ENCODE peak calls at places on chromosome 7, in eight cellular contexts. N is RCC 7860; Q is NCI-H1092; S is endothelial cell; G is stimulated activated CD4-positive, alpha-beta T cell treated with anti-CD3 and anti-CD28 coated beads, Interleukin-1b, Interleukin-23, amount 100 ng/mL, for 48 hours; U is GM19239; B is neural progenitor cell; D is chondrocyte. F is an unnamed sample.
A peak's percentile ranks its signal among the peaks of the same experiment; 100 is the strongest.

GRCh38 chr7:48528689-48529088 is 357.4 kb downstream of the ABCA13 start:
- DNase-seq in G (no peak), U (no peak), N (no peak), Q (no peak), D (no peak), B (no peak), S (no peak), F (no peak)

GRCh38 chr7:126803990-126804389 is 448.8 kb downstream of the GRM8 start:
- DNase-seq in U (no peak), D (no peak), Q (no peak), B (no peak), S (no peak), G (no peak), N (no peak), F (no peak)

GRCh38 chr7:134827889-134828288 is 48.5 kb downstream of the CALD1 start:
- DNase-seq in D (no peak), G (no peak), U (no peak), N (no peak), Q (no peak), S (no peak), B (no peak), F (no peak)

GRCh38 chr7:128410092-128410665 is 397 bp upstream of the IMPDH1 start:
- DNase-seq in D (no peak), U (no peak), G (peak; percentile 64), Q (no peak), N (peak; percentile 78), B (peak; percentile 81), S (peak; percentile 33), F (peak; percentile 78)

GRCh38 chr7:24197852-24198251 is 86.1 kb upstream of the NPY start:
- DNase-seq in N (peak; percentile 45), B (no peak), G (no peak), Q (no peak), D (no peak), S (no peak), U (no peak), F (peak; percentile 72)

GRCh38 chr7:2523941-2524807 is 4.6 kb downstream of the LFNG start:
- DNase-seq in D (no peak), G (no peak), S (peak; percentile 50), B (peak; percentile 98), U (no peak), N (peak; percentile 90), Q (peak; percentile 88), F (peak; percentile 88)

GRCh38 chr7:13988011-13988410 is 1.5 kb downstream of the ETV1 start:
- DNase-seq in N (no peak), B (peak; percentile 38), S (no peak), U (no peak), Q (no peak), D (no peak), G (no peak), F (no peak)

GRCh38 chr7:151927011-151927410 is 29.2 kb upstream of the GALNTL5 start:
- DNase-seq in D (no peak), Q (no peak), B (no peak), N (no peak), G (no peak), S (no peak), U (no peak), F (no peak)

GRCh38 chr7:47905071-47905920 is 43.0 kb downstream of the PKD1L1 start:
- DNase-seq in Q (no peak), D (no peak), S (no peak), B (peak; percentile 85), G (no peak), U (no peak), N (no peak), F (no peak)

GRCh38 chr7:41578700-41579099 is 124.2 kb downstream of the INHBA start:
- DNase-seq in S (no peak), Q (no peak), D (no peak), G (no peak), U (no peak), B (no peak), N (peak; percentile 45), F (peak; percentile 9)

GRCh38 chr7:12921751-12922345 is 234.4 kb downstream of the ARL4A start:
- DNase-seq in B (no peak), N (no peak), D (no peak), Q (no peak), U (no peak), G (no peak), S (no peak), F (no peak)

GRCh38 chr7:100208911-100209408 is 10.8 kb upstream of the PVRIG start:
- DNase-seq in B (no peak), S (no peak), D (no peak), N (no peak), G (peak; percentile 65), U (peak; percentile 52), Q (no peak), F (no peak)

GRCh38 chr7:66403562-66403961 is 198.4 kb downstream of the TPST1 start:
- DNase-seq in Q (no peak), D (no peak), U (no peak), S (no peak), B (no peak), N (no peak), G (no peak), F (no peak)

GRCh38 chr7:155795951-155796350 is 16.3 kb downstream of the SHH start:
- DNase-seq in S (no peak), U (no peak), G (no peak), B (no peak), Q (no peak), D (peak; percentile 75), N (no peak), F (no peak)

GRCh38 chr7:32500922-32501341 is 5.6 kb downstream of the AVL9 start:
- DNase-seq in G (no peak), S (no peak), Q (no peak), D (no peak), N (peak; percentile 18), B (no peak), U (no peak), F (peak; percentile 27)

GRCh38 chr7:25851332-25852248 is 300.4 kb upstream of the NFE2L3 start:
- DNase-seq in N (peak; percentile 79), D (no peak), S (peak; percentile 88), G (peak; percentile 67), U (peak; percentile 38), Q (peak; percentile 72), B (peak; percentile 91), F (peak; percentile 88)

GRCh38 chr7:13846386-13846785 is 143.1 kb downstream of the ETV1 start:
- DNase-seq in U (no peak), G (no peak), N (no peak), Q (no peak), D (no peak), B (no peak), S (no peak), F (peak; percentile 43)

GRCh38 chr7:34900891-34901493 is 136.3 kb downstream of the DPY19L1 start:
- DNase-seq in Q (no peak), S (no peak), U (peak; percentile 13), N (no peak), D (no peak), B (peak; percentile 47), G (no peak), F (no peak)

GRCh38 chr7:80916770-80917681 is 1.8 kb downstream of the SEMA3C start:
- DNase-seq in Q (no peak), U (no peak), D (no peak), N (peak; percentile 94), G (no peak), B (no peak), S (no peak), F (peak; percentile 93)

GRCh38 chr7:91243591-91244368 is 20.5 kb upstream of the FZD1 start:
- DNase-seq in Q (no peak), D (no peak), S (no peak), B (no peak), N (peak; percentile 53), G (no peak), U (no peak), F (peak; percentile 39)

GRCh38 chr7:152136623-152137022 is 111.1 kb downstream of the GALNT11 start:
- DNase-seq in B (peak; percentile 15), U (no peak), D (no peak), Q (no peak), S (no peak), N (no peak), G (no peak), F (no peak)

GRCh38 chr7:120097789-120098188 is 175.2 kb upstream of the KCND2 start:
- DNase-seq in S (no peak), G (no peak), N (no peak), Q (no peak), D (no peak), B (no peak), U (no peak), F (no peak)

GRCh38 chr7:133691727-133692450 is 435.3 kb upstream of the LRGUK start:
- DNase-seq in B (no peak), S (no peak), N (no peak), U (no peak), D (no peak), Q (no peak), G (no peak), F (no peak)

GRCh38 chr7:167976-168791 is 24.2 kb upstream of the FAM20C start:
- DNase-seq in U (no peak), N (no peak), Q (no peak), G (no peak), S (no peak), D (peak; percentile 86), B (no peak), F (no peak)

GRCh38 chr7:23200331-23200730 is 18.5 kb downstream of the NUP42 start:
- DNase-seq in U (no peak), N (no peak), Q (no peak), D (no peak), B (no peak), G (no peak), S (no peak), F (no peak)

GRCh38 chr7:93156884-93157283 is 8.7 kb upstream of the SAMD9L start:
- DNase-seq in D (no peak), Q (no peak), G (no peak), U (no peak), B (no peak), S (no peak), N (peak; percentile 70), F (peak; percentile 70)

GRCh38 chr7:27207348-27207985 is 7.6 kb upstream of the HOXA13 start:
- DNase-seq in D (no peak), Q (no peak), S (no peak), G (no peak), N (no peak), U (no peak), B (no peak), F (no peak)

GRCh38 chr7:5332579-5332978 is 49.8 kb downstream of the SLC29A4 start:
- DNase-seq in N (no peak), Q (no peak), U (no peak), D (no peak), S (no peak), G (no peak), B (no peak), F (no peak)

GRCh38 chr7:119329715-119330114 is 943.3 kb upstream of the KCND2 start:
- DNase-seq in S (no peak), D (no peak), N (no peak), B (no peak), Q (no peak), G (no peak), U (no peak), F (no peak)

GRCh38 chr7:28955723-28956607 is 2.2 kb downstream of the TRIL start:
- DNase-seq in D (no peak), G (peak; percentile 20), N (no peak), U (no peak), Q (peak; percentile 67), S (peak; percentile 87), B (peak; percentile 90), F (peak; percentile 78)

GRCh38 chr7:98418636-98419315 is 17.9 kb upstream of the BAIAP2L1 start:
- DNase-seq in Q (no peak), U (no peak), S (no peak), G (peak; percentile 63), D (no peak), N (peak; percentile 100), B (no peak), F (peak; percentile 99)

GRCh38 chr7:48839108-48839507 is 85.2 kb upstream of the CDC14C start:
- DNase-seq in Q (no peak), B (peak; percentile 7), D (no peak), G (no peak), U (no peak), N (no peak), S (no peak), F (no peak)

GRCh38 chr7:128837521-128837921 is 7.3 kb downstream of the FLNC start:
- DNase-seq in N (no peak), D (peak; percentile 88), U (no peak), S (no peak), B (no peak), G (no peak), Q (no peak), F (no peak)

GRCh38 chr7:151248191-151249033 is at the start of gene SMARCD3:
- DNase-seq in S (peak; percentile 72), N (peak; percentile 49), Q (no peak), D (no peak), G (no peak), U (no peak), B (peak; percentile 94), F (peak; percentile 60)

F was measured in kidney tubule cell.